ENCODE peak calls at places on chromosome 20, in four cellular contexts. D, T, Q and I are unnamed samples.
A peak's percentile ranks its signal among the peaks of the same experiment; 100 is the strongest.

GRCh38 chr20:11182715-11183114 is 508.9 kb upstream of the JAG1 start:
- DNase-seq in D (no peak), T (no peak), Q (no peak), I (no peak)

GRCh38 chr20:13430346-13431002 is 208.3 kb downstream of the TASP1 start:
- DNase-seq in D (no peak), T (no peak), Q (peak; percentile 92), I (no peak)

GRCh38 chr20:35523298-35523888 is 6.1 kb downstream of the C20orf173 start:
- DNase-seq in D (no peak), T (no peak), Q (peak; percentile 47), I (no peak)

GRCh38 chr20:17680128-17680835 is 1.8 kb downstream of the RRBP1 start:
- DNase-seq in D (peak; percentile 42), T (no peak), Q (peak; percentile 80), I (no peak)

GRCh38 chr20:39574061-39574460 is 611.9 kb downstream of the DHX35 start:
- DNase-seq in D (no peak), T (no peak), Q (no peak), I (no peak)

GRCh38 chr20:50987493-50988210 is 29.0 kb downstream of the MOCS3 start:
- DNase-seq in D (peak; percentile 74), T (peak; percentile 60), Q (peak; percentile 89), I (no peak)

GRCh38 chr20:42549496-42549895 is 640.2 kb downstream of the PTPRT start:
- DNase-seq in D (no peak), T (no peak), Q (no peak), I (no peak)

GRCh38 chr20:7346562-7346961 is 579.1 kb downstream of the BMP2 start:
- DNase-seq in D (no peak), T (no peak), Q (no peak), I (no peak)

GRCh38 chr20:47272893-47273590 is 83.5 kb downstream of the ZMYND8 start:
- DNase-seq in D (peak; percentile 77), T (no peak), Q (peak; percentile 78), I (no peak)

GRCh38 chr20:50455656-50456451 is 54.3 kb upstream of the PTPN1 start:
- DNase-seq in D (no peak), T (no peak), Q (peak; percentile 75), I (no peak)

GRCh38 chr20:61963149-61963548 is 102.5 kb downstream of the TAF4 start:
- DNase-seq in D (no peak), T (no peak), Q (no peak), I (no peak)

GRCh38 chr20:46964299-46965123 is 69.9 kb downstream of the EYA2 start:
- DNase-seq in D (no peak), T (no peak), Q (no peak), I (no peak)

GRCh38 chr20:43844778-43845614 is 69.7 kb upstream of the TOX2 start:
- DNase-seq in D (no peak), T (peak; percentile 77), Q (no peak), I (peak; percentile 10)

GRCh38 chr20:25042531-25043498 is 15.1 kb downstream of the ACSS1 start:
- DNase-seq in D (peak; percentile 76), T (no peak), Q (no peak), I (no peak)

GRCh38 chr20:63177785-63178444 is 38.0 kb downstream of the YTHDF1 start:
- DNase-seq in D (no peak), T (no peak), Q (no peak), I (no peak)

GRCh38 chr20:31718952-31719643 is 3.6 kb downstream of the BCL2L1 start:
- DNase-seq in D (no peak), T (no peak), Q (no peak), I (no peak)

GRCh38 chr20:31721408-31722332 is 998 bp downstream of the BCL2L1 start:
- DNase-seq in D (no peak), T (no peak), Q (no peak), I (no peak)

GRCh38 chr20:31720486-31721407 is 1.9 kb downstream of the BCL2L1 start:
- DNase-seq in D (no peak), T (no peak), Q (peak; percentile 94), I (no peak)

GRCh38 chr20:31717478-31717946 is 5.2 kb downstream of the BCL2L1 start:
- DNase-seq in D (no peak), T (no peak), Q (no peak), I (no peak)

GRCh38 chr20:31719644-31720485 is 2.8 kb downstream of the BCL2L1 start:
- DNase-seq in D (no peak), T (no peak), Q (peak; percentile 99), I (no peak)
- H3K4me3 ChIP-seq in D (peak overlapping the region; percentile 93), T (peak overlapping the region; percentile 76), Q (peak overlapping the region; percentile 91), I (peak overlapping the region; percentile 73)

DNA sequence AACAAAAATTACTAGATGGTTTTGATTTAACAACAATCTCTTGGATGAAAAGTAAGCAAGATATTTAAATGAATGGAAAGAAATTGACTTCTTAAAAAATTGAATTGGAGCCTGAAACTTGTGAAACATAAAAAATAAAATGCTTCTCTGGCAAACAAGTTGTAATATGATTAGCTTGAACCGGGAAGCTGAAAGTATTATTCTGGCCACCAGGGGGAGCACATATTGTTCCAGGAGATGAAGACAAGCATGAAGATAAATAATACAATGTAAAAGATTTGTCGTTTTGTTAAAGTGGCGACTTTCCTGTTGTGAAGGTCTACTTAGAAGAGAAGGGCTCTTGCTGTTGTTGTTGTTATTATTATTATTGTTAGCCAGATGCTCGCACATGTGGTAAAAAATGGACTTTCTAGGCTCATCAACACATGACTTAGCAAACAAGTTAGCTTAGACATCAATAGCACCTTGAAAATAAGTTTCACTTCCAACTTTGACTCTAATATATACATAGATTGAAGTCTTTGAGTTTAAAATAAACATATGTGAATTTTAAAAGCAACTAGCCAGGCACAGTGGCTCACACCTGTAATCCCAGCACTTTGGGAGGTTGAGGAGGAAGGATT is 14.2 kb downstream of the PAX1 start:
- DNase-seq in D (peak; percentile 52), T (peak; percentile 2), Q (peak; percentile 68), I (peak; percentile 5)
- TF ChIP-seq CTCF in D (peak; percentile 84), T (peak; percentile 51), Q (peak; percentile 71), I (peak; percentile 77)

DNA sequence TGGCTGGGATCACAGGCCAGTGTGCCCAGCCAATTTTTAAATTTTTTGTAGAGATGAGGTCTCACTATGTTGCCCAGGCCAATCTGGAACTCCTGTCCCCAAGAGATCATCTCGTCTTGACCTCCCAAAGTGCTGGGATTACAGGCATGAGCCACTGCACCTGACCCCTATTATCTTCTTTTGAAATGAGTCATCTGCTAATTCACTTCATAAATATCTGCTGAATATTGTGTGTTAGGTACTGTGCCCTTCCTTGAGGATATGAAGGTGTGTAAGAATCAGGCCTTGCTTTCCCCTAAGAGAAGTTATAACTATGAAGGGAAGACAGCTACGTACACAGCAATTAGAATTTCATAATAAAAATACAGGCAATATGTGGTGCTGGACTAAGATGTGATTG is 8.2 kb downstream of the ATRN start:
- DNase-seq in D (no peak), T (no peak), Q (no peak), I (no peak)
- H3K4me3 ChIP-seq in D (no peak overlapping the region), T (no peak overlapping the region), Q (no peak overlapping the region), I (no peak overlapping the region)

DNA sequence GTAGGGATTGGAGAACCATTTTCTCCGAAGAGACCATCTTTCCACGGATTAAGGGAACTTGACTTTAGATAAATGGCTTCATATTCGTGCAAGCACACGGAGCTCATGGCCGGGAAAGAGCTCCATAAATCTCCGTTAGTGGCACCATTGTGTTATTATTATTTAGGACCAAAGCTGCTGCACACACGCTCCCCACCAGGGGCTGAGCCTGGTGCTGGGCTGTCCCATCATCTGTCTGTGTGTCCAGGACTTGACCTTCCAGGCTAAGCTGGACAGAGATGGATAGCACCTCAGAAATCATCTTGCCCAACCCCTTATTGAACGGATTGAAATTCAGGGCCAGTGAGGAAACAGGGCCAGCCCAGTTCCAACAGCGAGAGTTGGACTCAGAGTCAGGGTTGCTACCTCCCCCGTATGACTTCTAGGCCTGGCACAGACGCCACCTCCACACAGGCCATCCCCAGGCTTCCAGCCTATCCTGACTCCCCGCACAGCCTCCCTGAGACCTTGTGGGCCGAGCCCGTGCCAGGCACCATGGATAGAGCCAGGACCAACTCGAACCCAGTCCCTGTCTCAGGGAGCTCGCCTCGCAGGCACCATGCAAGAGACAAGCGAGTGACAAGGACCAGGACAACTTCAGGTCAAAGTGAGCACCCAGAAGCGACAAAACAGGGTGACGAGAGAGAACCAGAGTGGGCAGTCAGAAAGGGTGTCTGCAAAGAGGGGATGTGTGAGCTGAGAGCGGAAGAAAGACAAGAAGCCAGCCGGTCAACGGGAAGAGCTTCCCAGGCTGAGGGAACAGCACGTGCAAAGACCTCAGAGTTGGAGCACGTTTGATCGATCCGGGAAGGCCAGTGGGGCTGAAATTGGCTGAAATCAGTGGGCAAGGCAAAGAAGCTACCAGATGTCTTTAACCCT is 45.4 kb downstream of the KIAA1755 start:
- DNase-seq in D (no peak), T (no peak), Q (no peak), I (no peak)
- TF ChIP-seq CTCF in D (no peak), T (no peak), Q (no peak), I (peak; percentile 11)